ENCODE peak calls at places on chromosomes 16 and 17, in five cellular contexts. E is NCI-H524 treated with DMSO at 0.1 percent for 48 hours, O is C1 segment of cervical spinal cord, D is HT-29, N is substantia nigra. B is an unnamed sample.

GRCh38 chr16:72723781-72724180 is 324.1 kb downstream of the ZFHX3 start:
- DNase-seq in E (no peak), N (no peak), O (no peak), D (no peak), B (no peak)

GRCh38 chr17:79993390-79994221 is 42.1 kb downstream of the TBC1D16 start:
- DNase-seq in O (peak), E (no peak), D (peak), N (no peak), B (peak)

GRCh38 chr16:12057276-12057675 is 80.7 kb downstream of the SNX29 start:
- DNase-seq in O (no peak), E (no peak), D (no peak), N (no peak), B (no peak)

GRCh38 chr17:73586153-73586906 is 57.9 kb downstream of the SDK2 start:
- DNase-seq in O (no peak), E (peak), D (no peak), N (no peak), B (no peak)

GRCh38 chr16:29961479-29962343 is at the start of gene TMEM219:
- DNase-seq in O (peak), N (peak), E (peak), D (peak), B (peak)

GRCh38 chr16:53785044-53785443 is 81.1 kb downstream of the FTO start:
- DNase-seq in N (no peak), D (no peak), E (no peak), O (no peak), B (no peak)

GRCh38 chr16:54957403-54957802 is 26.7 kb downstream of the IRX5 start:
- DNase-seq in N (no peak), D (peak), E (no peak), O (no peak), B (no peak)

GRCh38 chr17:32267690-32268205 is 2.1 kb downstream of the RHBDL3 start:
- DNase-seq in O (no peak), D (no peak), N (no peak), E (no peak), B (no peak)

GRCh38 chr16:79132745-79133144 is 467.8 kb downstream of the MAF start:
- DNase-seq in D (no peak), O (no peak), E (no peak), N (no peak), B (no peak)

GRCh38 chr17:48733632-48734327 is 5.2 kb upstream of the HOXB13 start:
- DNase-seq in N (no peak), D (peak), O (no peak), E (no peak), B (no peak)